ENCODE peak calls at places on chromosomes 2 and 18, in seven cellular contexts. C, N, Z, L, U, V and O are unnamed samples. For H3K79me1, the result is how much of the 10 kb centered on the place peaks cover.

GRCh38 chr2:168961450-168962229 is 60.5 kb downstream of the G6PC2 start:
- DNase-seq in C (peak), N (no peak), Z (peak), L (peak), U (peak), V (peak), O (peak)

GRCh38 chr18:2303517-2304238 is 267.6 kb downstream of the METTL4 start:
- DNase-seq in C (no peak), N (no peak), Z (no peak), L (peak), U (no peak), V (no peak), O (no peak)

GRCh38 chr2:113980946-113981345 is 91.1 kb downstream of the ACTR3 start:
- DNase-seq in C (no peak), N (no peak), Z (no peak), L (peak), U (peak), V (peak), O (no peak)

GRCh38 chr18:35406666-35407065 is 29.5 kb upstream of the ZNF396 start:
- DNase-seq in C (no peak), N (no peak), Z (no peak), L (peak), U (no peak), V (no peak), O (peak)

GRCh38 chr2:102103992-102104871 is 38.3 kb upstream of the IL1R1 start:
- DNase-seq in C (no peak), N (no peak), Z (no peak), L (peak), U (peak), V (peak), O (no peak)

GRCh38 chr2:9378433-9379371 is 44.6 kb downstream of the ITGB1BP1 start:
- DNase-seq in C (no peak), N (no peak), Z (peak), L (peak), U (peak), V (peak), O (peak)

GRCh38 chr18:48326901-48327675 is 82.1 kb downstream of the ZBTB7C start:
- DNase-seq in C (no peak), N (no peak), Z (no peak), L (peak), U (peak), V (peak), O (no peak)

GRCh38 chr2:100692381-100692780 is 127.6 kb upstream of the NPAS2 start:
- DNase-seq in C (no peak), N (peak), Z (no peak), L (no peak), U (no peak), V (no peak), O (no peak)

GRCh38 chr18:44916429-44917183 is 235.9 kb downstream of the SETBP1 start:
- DNase-seq in C (no peak), N (no peak), Z (no peak), L (no peak), U (no peak), V (no peak), O (no peak)

GRCh38 chr2:142675398-142675797 is 202.1 kb upstream of the KYNU start:
- DNase-seq in C (no peak), N (no peak), Z (no peak), L (no peak), U (peak), V (no peak), O (no peak)

GRCh38 chr18:77482190-77482928 is 232.7 kb downstream of the GALR1 start:
- DNase-seq in C (no peak), N (no peak), Z (no peak), L (no peak), U (no peak), V (no peak), O (no peak)

GRCh38 chr2:142629193-142629592 is 248.3 kb upstream of the KYNU start:
- DNase-seq in C (no peak), N (no peak), Z (no peak), L (no peak), U (peak), V (peak), O (no peak)

GRCh38 chr2:96821113-96821512 is 5.0 kb downstream of the CNNM3 start:
- DNase-seq in C (no peak), N (no peak), Z (no peak), L (no peak), U (no peak), V (no peak), O (no peak)

GRCh38 chr18:61891874-61892273 is 933 bp downstream of the RNF152 start:
- DNase-seq in C (no peak), N (no peak), Z (no peak), L (no peak), U (no peak), V (no peak), O (no peak)

GRCh38 chr2:191728710-191729597 is 51.0 kb downstream of the NABP1 start:
- DNase-seq in C (no peak), N (no peak), Z (no peak), L (no peak), U (peak), V (no peak), O (peak)

GRCh38 chr2:112706170-112706664 is 14.6 kb upstream of the NT5DC4 start:
- DNase-seq in C (no peak), N (no peak), Z (no peak), L (peak), U (peak), V (peak), O (peak)

GRCh38 chr2:150549381-150549780 is 61.9 kb upstream of the RND3 start:
- DNase-seq in C (no peak), N (no peak), Z (no peak), L (no peak), U (no peak), V (no peak), O (no peak)

GRCh38 chr2:186879312-186879711 is 30.3 kb upstream of the ZSWIM2 start:
- DNase-seq in C (no peak), N (no peak), Z (no peak), L (peak), U (no peak), V (no peak), O (no peak)

GRCh38 chr18:12742453-12742852 is 39.6 kb downstream of the PSMG2 start:
- DNase-seq in C (no peak), N (no peak), Z (no peak), L (peak), U (peak), V (peak), O (no peak)

GRCh38 chr2:152344561-152345195 is 9.7 kb downstream of the FMNL2 start:
- DNase-seq in C (no peak), N (no peak), Z (no peak), L (no peak), U (no peak), V (no peak), O (no peak)

GRCh38 chr18:26429535-26429934 is 118.8 kb downstream of the KCTD1 start:
- DNase-seq in C (no peak), N (peak), Z (no peak), L (peak), U (peak), V (peak), O (peak)

GRCh38 chr18:63159590-63159989 is 160.0 kb downstream of the BCL2 start:
- DNase-seq in C (no peak), N (no peak), Z (no peak), L (no peak), U (no peak), V (no peak), O (no peak)

GRCh38 chr18:59268722-59269562 is 4.3 kb downstream of the RAX start:
- DNase-seq in C (no peak), N (peak), Z (peak), L (peak), U (no peak), V (peak), O (peak)

GRCh38 chr2:218278531-218279360 is 8.4 kb downstream of the PNKD start:
- DNase-seq in C (no peak), N (no peak), Z (no peak), L (no peak), U (no peak), V (no peak), O (no peak)

GRCh38 chr2:145006957-145007672 is 487.2 kb upstream of the ZEB2 start:
- DNase-seq in C (no peak), N (no peak), Z (no peak), L (peak), U (peak), V (peak), O (no peak)

GRCh38 chr2:238169021-238169707 is 10.4 kb downstream of the ERFE start:
- DNase-seq in C (no peak), N (no peak), Z (no peak), L (no peak), U (peak), V (peak), O (no peak)

GRCh38 chr2:204021290-204022081 is 84.9 kb downstream of the ICOS start:
- DNase-seq in C (no peak), N (no peak), Z (no peak), L (no peak), U (no peak), V (no peak), O (no peak)

GRCh38 chr2:174181368-174181767 is 67.0 kb downstream of the OLA1 start:
- DNase-seq in C (no peak), N (no peak), Z (no peak), L (no peak), U (no peak), V (no peak), O (no peak)

GRCh38 chr2:119106301-119106897 is 52.2 kb downstream of the C1QL2 start:
- DNase-seq in C (peak), N (peak), Z (peak), L (peak), U (peak), V (peak), O (peak)

GRCh38 chr2:229571243-229571642 is 143.1 kb downstream of the DNER start:
- DNase-seq in C (no peak), N (no peak), Z (no peak), L (no peak), U (no peak), V (no peak), O (no peak)

GRCh38 chr2:239181074-239181581 is 219.7 kb downstream of the HDAC4 start:
- DNase-seq in C (no peak), N (no peak), Z (no peak), L (no peak), U (no peak), V (no peak), O (no peak)

DNA sequence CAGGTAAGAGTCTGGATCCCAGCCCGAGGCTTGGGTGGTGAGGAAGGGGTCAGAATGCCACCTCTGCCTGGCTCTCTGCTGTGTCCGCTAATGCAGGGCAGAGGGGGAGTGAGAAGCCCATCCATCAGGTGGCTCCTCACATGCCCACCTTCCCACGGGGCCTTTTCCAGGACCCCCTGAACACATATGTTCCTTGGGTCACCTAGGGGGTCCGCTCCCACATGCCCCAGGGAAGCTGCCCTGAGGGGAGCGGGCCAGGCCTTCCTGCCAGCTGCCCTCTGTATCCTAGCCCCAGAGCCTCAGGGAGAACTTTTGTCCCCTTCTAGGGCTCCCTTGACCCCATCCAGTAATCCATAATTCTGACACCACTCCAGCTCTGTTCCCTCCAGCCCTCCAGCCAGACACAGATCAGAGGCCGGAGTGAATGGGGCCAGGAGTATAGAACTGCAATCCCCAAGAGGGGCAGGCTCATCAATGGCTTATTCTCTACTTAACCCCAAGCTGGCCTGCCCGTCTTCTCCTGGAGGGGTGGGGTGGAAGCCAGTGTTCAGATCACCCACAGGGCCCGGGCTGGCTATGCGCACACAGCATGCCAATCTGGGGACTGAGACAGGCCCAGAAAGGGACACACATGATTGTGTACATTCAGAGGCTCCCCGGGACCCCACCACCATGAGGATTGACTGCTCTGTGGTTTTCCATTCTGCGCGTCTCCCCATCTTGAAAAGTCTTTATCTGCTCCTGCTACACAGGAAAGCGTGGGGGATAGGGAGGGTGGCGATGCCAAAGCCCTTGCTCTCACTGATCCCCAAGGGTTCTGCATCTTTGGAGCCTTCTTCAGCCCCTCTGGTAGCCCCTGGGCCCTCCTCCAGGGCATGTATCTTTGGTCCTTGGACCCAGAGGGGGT is 1.1 kb downstream of the EMILIN1 start:
- DNase-seq in C (no peak), N (no peak), Z (no peak), L (no peak), U (no peak), V (peak), O (no peak)
- H3K79me1 ChIP-seq in C (under half), N (under half), Z (under half), L (under half), U (half or more), V (under half), O (under half)

GRCh38 chr2:232520088-232520487 is at the start of gene PRSS56:
- DNase-seq in C (no peak), N (no peak), Z (no peak), L (peak), U (no peak), V (no peak), O (no peak)

GRCh38 chr2:232519581-232519980 is 607 bp upstream of the PRSS56 start:
- DNase-seq in C (no peak), N (no peak), Z (no peak), L (no peak), U (no peak), V (no peak), O (no peak)

GRCh38 chr2:232521524-232521923 is 1.3 kb downstream of the PRSS56 start:
- DNase-seq in C (no peak), N (no peak), Z (no peak), L (no peak), U (no peak), V (no peak), O (no peak)

GRCh38 chr2:232521098-232521497 is 910 bp downstream of the PRSS56 start:
- DNase-seq in C (no peak), N (no peak), Z (no peak), L (no peak), U (no peak), V (no peak), O (no peak)

DNA sequence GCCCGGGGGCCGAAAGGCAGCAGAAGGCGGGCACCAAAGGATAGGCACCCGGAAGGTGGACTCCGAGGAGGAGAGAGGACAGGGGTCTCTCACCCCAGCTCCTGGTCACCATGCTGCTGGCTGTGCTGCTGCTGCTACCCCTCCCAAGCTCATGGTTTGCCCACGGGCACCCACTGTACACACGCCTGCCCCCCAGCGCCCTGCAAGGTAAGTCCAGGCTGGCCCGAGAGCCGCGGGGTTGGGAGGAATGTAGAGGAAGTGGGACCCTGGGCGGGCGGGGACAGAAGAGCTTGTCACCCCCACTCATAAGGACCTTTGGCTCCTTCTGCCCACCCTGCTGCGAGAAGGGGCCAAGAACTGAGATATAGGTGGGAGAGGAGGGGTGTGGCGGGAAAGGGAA is 301 bp downstream of the PRSS56 start:
- DNase-seq in C (no peak), N (no peak), Z (no peak), L (no peak), U (no peak), V (no peak), O (no peak)
- H3K18ac ChIP-seq in C (peak), N (no peak), Z (no peak), L (no peak), U (no peak), V (no peak), O (no peak)

GRCh38 chr2:182887093-182887492 is 20.7 kb upstream of the FRZB start:
- DNase-seq in C (no peak), N (no peak), Z (no peak), L (no peak), U (peak), V (peak), O (no peak)
- H4K8ac ChIP-seq in C (no peak), N (no peak), Z (no peak), L (no peak), U (no peak), V (no peak), O (no peak)

DNA sequence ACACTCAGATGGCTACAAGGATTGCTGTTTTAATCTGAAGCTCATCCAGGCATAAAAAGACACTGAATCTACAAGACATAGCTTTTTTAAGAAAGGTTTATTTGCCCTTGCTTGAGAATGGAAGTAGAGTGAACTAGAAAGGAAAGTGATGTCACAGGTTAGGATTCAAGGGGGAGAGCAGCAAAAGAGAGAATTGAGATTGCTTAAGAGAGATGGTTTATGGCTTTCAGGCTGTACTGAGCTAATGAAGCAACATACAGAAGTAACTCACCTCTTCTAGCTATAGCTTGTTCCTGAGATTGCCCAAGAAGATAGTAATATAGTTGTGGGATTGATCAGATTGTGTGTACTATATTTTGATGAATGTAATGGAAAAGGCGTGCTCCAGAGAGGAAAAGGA is 26.1 kb upstream of the ACVR2A start:
- DNase-seq in C (no peak), N (no peak), Z (no peak), L (no peak), U (peak), V (peak), O (no peak)
- H3K79me1 ChIP-seq in C (under half), N (under half), Z (under half), L (under half), U (under half), V (under half), O (under half)